ENCODE peak calls at places on chromosomes 13 and 19, in six cellular contexts. Y, Q, U, H, P and Z are unnamed samples.
A peak's percentile ranks its signal among the peaks of the same experiment; 100 is the strongest.

GRCh38 chr19:2422951-2423880 is 4.2 kb downstream of the TIMM13 start:
- DNase-seq in Q (no peak), Y (no peak), P (no peak), H (no peak), U (no peak), Z (no peak)

GRCh38 chr13:23598371-23598770 is 28.2 kb downstream of the TNFRSF19 start:
- DNase-seq in H (no peak), P (no peak), U (no peak), Y (no peak), Q (no peak), Z (no peak)

GRCh38 chr13:40568672-40569350 is 97.6 kb downstream of the FOXO1 start:
- DNase-seq in Q (no peak), U (no peak), H (no peak), P (no peak), Y (no peak), Z (no peak)

GRCh38 chr13:28329395-28330158 is 165.4 kb downstream of the FLT1 start:
- DNase-seq in Q (peak; percentile 13), P (no peak), U (peak; percentile 45), Y (no peak), H (no peak), Z (peak; percentile 96)

GRCh38 chr13:113774177-113775107 is 15.4 kb downstream of the TMEM255B start:
- DNase-seq in Y (no peak), H (no peak), P (no peak), U (no peak), Q (no peak), Z (no peak)

GRCh38 chr19:57406516-57407123 is 4.3 kb upstream of the ZNF17 start:
- DNase-seq in P (peak; percentile 64), U (peak; percentile 68), Q (no peak), H (peak; percentile 89), Y (no peak), Z (peak; percentile 83)

GRCh38 chr19:29118384-29118783 is 94.6 kb downstream of the UQCRFS1 start:
- DNase-seq in Q (no peak), Y (no peak), H (no peak), U (no peak), P (no peak), Z (no peak)

GRCh38 chr19:2702170-2703076 is at the start of gene GNG7:
- DNase-seq in P (peak; percentile 100), U (peak; percentile 93), Q (peak; percentile 61), H (peak; percentile 97), Y (peak; percentile 84), Z (peak; percentile 91)

GRCh38 chr19:31154021-31154420 is 195.2 kb downstream of the TSHZ3 start:
- DNase-seq in Y (no peak), H (no peak), P (no peak), U (no peak), Q (no peak), Z (peak; percentile 30)

GRCh38 chr19:44476559-44477408 is 23.5 kb downstream of the ZNF180 start:
- DNase-seq in H (no peak), Q (no peak), P (peak; percentile 4), U (no peak), Y (no peak), Z (peak; percentile 13)

GRCh38 chr13:34114581-34114980 is 296.6 kb downstream of the RFC3 start:
- DNase-seq in P (no peak), H (no peak), U (no peak), Y (no peak), Q (no peak), Z (no peak)

GRCh38 chr19:2207991-2208860 is 27.9 kb downstream of the PLEKHJ1 start:
- DNase-seq in P (peak; percentile 61), Q (peak; percentile 12), U (peak; percentile 83), H (peak; percentile 14), Y (peak; percentile 75), Z (peak; percentile 82)

GRCh38 chr19:5926641-5927438 is 12.8 kb downstream of the CAPS start:
- DNase-seq in Y (peak; percentile 47), U (peak; percentile 67), Q (no peak), H (no peak), P (no peak), Z (peak; percentile 88)

GRCh38 chr19:11507370-11508078 is 1.9 kb upstream of the ZNF653 start:
- DNase-seq in Q (no peak), U (no peak), Y (no peak), P (no peak), H (no peak), Z (no peak)

GRCh38 chr19:41705393-41706174 is 2.8 kb upstream of the CEACAM5 start:
- DNase-seq in P (peak; percentile 49), U (no peak), Y (no peak), Q (no peak), H (peak; percentile 17), Z (peak; percentile 27)

GRCh38 chr19:42246143-42246868 is 3.9 kb upstream of the GSK3A start:
- DNase-seq in P (peak; percentile 48), H (peak; percentile 42), Q (peak; percentile 55), Y (peak; percentile 50), U (peak; percentile 87), Z (peak; percentile 91)

GRCh38 chr19:20269461-20269860 is 102.4 kb downstream of the ZNF486 start:
- DNase-seq in U (no peak), Y (no peak), P (no peak), H (peak; percentile 57), Q (no peak), Z (no peak)

GRCh38 chr13:99542788-99543406 is 41.6 kb downstream of the TM9SF2 start:
- DNase-seq in U (no peak), Y (no peak), H (no peak), P (no peak), Q (no peak), Z (no peak)

GRCh38 chr13:32783067-32783466 is 196.8 kb downstream of the PDS5B start:
- DNase-seq in P (no peak), U (no peak), H (no peak), Q (no peak), Y (no peak), Z (no peak)

GRCh38 chr13:25752957-25753540 is 298.8 kb downstream of the SHISA2 start:
- DNase-seq in H (peak; percentile 17), Q (peak; percentile 25), U (peak; percentile 61), P (no peak), Y (peak; percentile 14), Z (peak; percentile 88)

GRCh38 chr13:88031980-88032562 is 360.9 kb downstream of the SLITRK5 start:
- DNase-seq in Y (no peak), Q (no peak), U (no peak), H (no peak), P (no peak), Z (no peak)

GRCh38 chr13:43368003-43368402 is 344.6 kb downstream of the DNAJC15 start:
- DNase-seq in U (no peak), H (no peak), Q (no peak), Y (no peak), P (no peak), Z (peak; percentile 69)

GRCh38 chr19:43594710-43595604 is 977 bp downstream of the IRGQ start:
- DNase-seq in Y (no peak), U (peak; percentile 49), Q (no peak), P (peak; percentile 52), H (peak; percentile 43), Z (peak; percentile 82)

GRCh38 chr19:19405919-19406877 is 723 bp downstream of the GATAD2A start:
- DNase-seq in Q (no peak), Y (no peak), P (peak; percentile 67), H (peak; percentile 40), U (peak; percentile 64), Z (peak; percentile 73)

DNA sequence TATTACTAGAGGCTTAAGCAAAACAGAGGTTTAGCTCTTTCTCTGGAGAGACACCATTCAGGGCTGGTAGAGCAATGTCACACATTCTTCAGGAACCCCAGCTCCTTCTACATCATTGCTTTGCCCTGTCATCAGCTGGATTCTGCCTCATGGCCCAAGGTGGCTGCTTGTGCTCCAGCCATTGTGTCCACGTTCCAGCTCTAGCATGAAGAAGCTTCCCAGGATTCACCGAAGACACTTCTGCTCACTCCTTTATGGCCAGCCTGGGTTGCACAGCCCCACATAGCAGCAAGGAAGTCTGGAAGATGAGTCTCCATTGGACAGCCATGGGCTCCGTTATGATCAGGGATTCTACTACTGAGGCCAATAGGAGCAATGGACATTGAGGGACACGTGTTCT is 13.2 kb downstream of the PGLS start:
- DNase-seq in H (no peak), U (no peak), Y (no peak), Q (no peak), P (no peak), Z (no peak)
- H3K4me1 ChIP-seq in H (peaks cover 7% of the 10 kb centered on the region), U (peaks cover 10% of the 10 kb centered on the region), Y (peaks cover 15% of the 10 kb centered on the region), Q (no peaks in the 10 kb centered on the region), P (peaks cover 25% of the 10 kb centered on the region), Z (no peaks in the 10 kb centered on the region)

GRCh38 chr19:32238076-32238475 is 107.3 kb upstream of the ZNF507 start:
- DNase-seq in Q (no peak), H (no peak), U (no peak), Y (no peak), P (no peak), Z (no peak)

GRCh38 chr19:32246032-32246431 is 99.4 kb upstream of the ZNF507 start:
- DNase-seq in U (no peak), P (no peak), Y (no peak), Q (no peak), H (no peak), Z (no peak)

GRCh38 chr19:32240316-32240715 is 105.1 kb upstream of the ZNF507 start:
- DNase-seq in Y (no peak), Q (no peak), P (no peak), H (no peak), U (no peak), Z (no peak)

DNA sequence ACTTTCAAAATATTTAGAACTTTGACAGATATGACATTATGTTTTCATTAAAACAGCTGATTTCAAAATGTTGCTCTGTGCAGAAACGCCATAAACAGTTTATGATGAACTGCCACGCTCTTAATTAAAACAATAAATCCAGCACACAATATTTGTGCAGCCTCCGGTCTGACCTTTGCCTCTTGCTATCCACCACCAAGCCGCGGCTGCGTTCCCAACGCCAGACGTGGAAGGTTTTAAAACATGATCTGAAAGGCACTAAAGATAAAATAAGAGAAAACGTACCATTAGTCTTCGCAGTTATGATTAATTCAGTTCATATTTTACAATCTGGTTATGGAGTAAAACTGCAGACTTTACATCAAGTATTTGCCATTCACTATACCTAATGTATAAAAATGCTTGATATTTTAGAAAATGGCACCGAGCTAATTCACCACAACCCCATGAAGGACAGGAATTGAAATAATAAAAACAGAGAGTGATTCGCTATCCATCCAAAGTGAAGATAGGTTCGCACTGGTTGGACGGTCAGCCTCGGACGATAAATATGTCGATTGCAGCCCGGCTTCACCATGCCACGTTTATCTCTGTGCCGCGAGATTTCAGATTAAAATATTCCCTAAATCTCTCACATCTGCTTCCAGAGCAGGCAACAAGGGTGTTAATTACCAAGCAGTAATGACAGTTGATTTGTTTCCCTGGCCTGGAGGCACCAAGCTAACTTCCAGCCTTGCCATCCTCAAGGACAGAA is 103.3 kb upstream of the ZNF507 start:
- DNase-seq in H (no peak), Y (no peak), U (no peak), P (no peak), Q (no peak), Z (no peak)
- H3K27me3 ChIP-seq in H (no peaks in the 10 kb centered on the region), Y (no peaks in the 10 kb centered on the region), U (peaks cover 6% of the 10 kb centered on the region), P (peaks cover 16% of the 10 kb centered on the region), Q (no peaks in the 10 kb centered on the region), Z (peaks cover 5% of the 10 kb centered on the region)

GRCh38 chr13:103036268-103036667 is 29.9 kb downstream of the SLC10A2 start:
- DNase-seq in Q (no peak), U (no peak), P (no peak), Y (no peak), H (no peak), Z (no peak)
- H3K4me1 ChIP-seq in Q (no peaks in the 10 kb centered on the region), U (no peaks in the 10 kb centered on the region), P (no peaks in the 10 kb centered on the region), Y (no peaks in the 10 kb centered on the region), H (no peaks in the 10 kb centered on the region), Z (peaks cover 4% of the 10 kb centered on the region)

DNA sequence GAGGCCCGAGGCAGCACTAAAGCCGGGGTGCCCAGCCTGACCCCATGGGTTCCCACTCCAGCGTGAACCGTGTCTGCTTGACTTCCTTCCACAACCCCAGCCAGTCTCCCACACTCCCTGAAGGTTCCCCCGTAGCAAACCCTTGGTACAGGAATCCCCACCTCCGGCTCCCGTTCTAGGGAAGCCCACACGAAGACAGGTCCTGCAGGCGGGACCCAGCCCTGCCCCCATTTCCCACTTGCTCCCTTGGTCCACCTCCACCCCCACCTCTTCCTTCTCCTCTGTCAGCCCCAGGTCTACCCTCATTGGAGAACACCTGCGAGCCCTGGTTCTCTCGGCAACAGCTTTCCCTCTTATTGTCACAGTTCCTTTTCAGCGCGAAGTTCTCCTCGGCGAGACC is 23.9 kb downstream of the C19orf81 start:
- DNase-seq in U (no peak), H (no peak), Y (no peak), Q (no peak), P (no peak), Z (no peak)
- H3K27me3 ChIP-seq in U (peaks cover 28% of the 10 kb centered on the region), H (peaks cover 13% of the 10 kb centered on the region), Y (no peaks in the 10 kb centered on the region), Q (peaks cover 6% of the 10 kb centered on the region), P (peaks cover 19% of the 10 kb centered on the region), Z (peaks cover 37% of the 10 kb centered on the region)